ENCODE peak calls at places on chromosome 19, in four cellular contexts. One of them, this sample, is unnamed.

GRCh38 chr19:13169769-13170168 is 19.6 kb downstream of the IER2 start:
- DNase-seq in IMR-90: peak
- DNase-seq in H1: no peak
- DNase-seq in H9: no peak
- DNase-seq in this sample: no peak

GRCh38 chr19:40542197-40542859 is 34.3 kb upstream of the SHKBP1 start:
- DNase-seq in IMR-90: peak
- DNase-seq in H1: no peak
- DNase-seq in H9: no peak
- DNase-seq in this sample: no peak

GRCh38 chr19:11142528-11143171 is 12.9 kb downstream of the SPC24 start:
- DNase-seq in IMR-90: peak
- DNase-seq in H1: no peak
- DNase-seq in H9: peak
- DNase-seq in this sample: peak

GRCh38 chr19:16423891-16424290 is 47.9 kb downstream of the EPS15L1 start:
- DNase-seq in IMR-90: no peak
- DNase-seq in H9: no peak
- DNase-seq in H1: no peak
- DNase-seq in this sample: no peak

GRCh38 chr19:1019980-1020867 is 699 bp downstream of the TMEM259 start:
- DNase-seq in IMR-90: no peak
- DNase-seq in H9: no peak
- DNase-seq in H1: no peak
- DNase-seq in this sample: peak

GRCh38 chr19:3850320-3850972 is 18.4 kb downstream of the ZFR2 start:
- DNase-seq in H9: no peak
- DNase-seq in IMR-90: no peak
- DNase-seq in H1: no peak
- DNase-seq in this sample: no peak

GRCh38 chr19:18292810-18293641 is 11.6 kb upstream of the JUND start:
- DNase-seq in H9: peak
- DNase-seq in IMR-90: peak
- DNase-seq in H1: peak
- DNase-seq in this sample: peak

GRCh38 chr19:5369962-5370367 is 29.4 kb upstream of the PTPRS start:
- DNase-seq in H1: peak
- DNase-seq in H9: peak
- DNase-seq in IMR-90: no peak
- DNase-seq in this sample: peak

GRCh38 chr19:3979289-3979673 is 6.0 kb downstream of the EEF2 start:
- DNase-seq in IMR-90: no peak
- DNase-seq in H1: peak
- DNase-seq in H9: peak
- DNase-seq in this sample: no peak

GRCh38 chr19:8302734-8303133 is 5.4 kb downstream of the CD320 start:
- DNase-seq in H1: peak
- DNase-seq in IMR-90: no peak
- DNase-seq in H9: no peak
- DNase-seq in this sample: no peak

GRCh38 chr19:10815969-10816635 is 19.9 kb downstream of the TMED1 start:
- DNase-seq in H9: no peak
- DNase-seq in IMR-90: peak
- DNase-seq in H1: no peak
- DNase-seq in this sample: no peak

GRCh38 chr19:31718041-31718440 is 368.8 kb upstream of the TSHZ3 start:
- DNase-seq in H9: no peak
- DNase-seq in H1: no peak
- DNase-seq in IMR-90: no peak
- DNase-seq in this sample: no peak

GRCh38 chr19:20423381-20424207 is 142.0 kb downstream of the ZNF737 start:
- DNase-seq in IMR-90: peak
- DNase-seq in H1: peak
- DNase-seq in H9: peak
- DNase-seq in this sample: peak

GRCh38 chr19:11699931-11700794 is 38.6 kb downstream of the ZNF823 start:
- DNase-seq in IMR-90: peak
- DNase-seq in H9: no peak
- DNase-seq in H1: no peak
- DNase-seq in this sample: peak

GRCh38 chr19:5718579-5719273 is 1.2 kb downstream of the LONP1 start:
- DNase-seq in H1: no peak
- DNase-seq in H9: no peak
- DNase-seq in IMR-90: peak
- DNase-seq in this sample: peak

GRCh38 chr19:58154287-58154678 is 3.7 kb upstream of the ZNF329 start:
- DNase-seq in H1: no peak
- DNase-seq in IMR-90: peak
- DNase-seq in H9: peak
- DNase-seq in this sample: peak

GRCh38 chr19:40716031-40716654 is 543 bp downstream of the COQ8B start:
- DNase-seq in IMR-90: peak
- DNase-seq in H9: peak
- DNase-seq in H1: peak
- DNase-seq in this sample: no peak

GRCh38 chr19:1259206-1259872 is 9.8 kb upstream of the CIRBP start:
- DNase-seq in H9: peak
- DNase-seq in H1: no peak
- DNase-seq in IMR-90: peak
- DNase-seq in this sample: peak

GRCh38 chr19:56348289-56348877 is 33.7 kb upstream of the ZSCAN5A start:
- DNase-seq in H9: no peak
- DNase-seq in H1: peak
- DNase-seq in IMR-90: no peak
- DNase-seq in this sample: peak

DNA sequence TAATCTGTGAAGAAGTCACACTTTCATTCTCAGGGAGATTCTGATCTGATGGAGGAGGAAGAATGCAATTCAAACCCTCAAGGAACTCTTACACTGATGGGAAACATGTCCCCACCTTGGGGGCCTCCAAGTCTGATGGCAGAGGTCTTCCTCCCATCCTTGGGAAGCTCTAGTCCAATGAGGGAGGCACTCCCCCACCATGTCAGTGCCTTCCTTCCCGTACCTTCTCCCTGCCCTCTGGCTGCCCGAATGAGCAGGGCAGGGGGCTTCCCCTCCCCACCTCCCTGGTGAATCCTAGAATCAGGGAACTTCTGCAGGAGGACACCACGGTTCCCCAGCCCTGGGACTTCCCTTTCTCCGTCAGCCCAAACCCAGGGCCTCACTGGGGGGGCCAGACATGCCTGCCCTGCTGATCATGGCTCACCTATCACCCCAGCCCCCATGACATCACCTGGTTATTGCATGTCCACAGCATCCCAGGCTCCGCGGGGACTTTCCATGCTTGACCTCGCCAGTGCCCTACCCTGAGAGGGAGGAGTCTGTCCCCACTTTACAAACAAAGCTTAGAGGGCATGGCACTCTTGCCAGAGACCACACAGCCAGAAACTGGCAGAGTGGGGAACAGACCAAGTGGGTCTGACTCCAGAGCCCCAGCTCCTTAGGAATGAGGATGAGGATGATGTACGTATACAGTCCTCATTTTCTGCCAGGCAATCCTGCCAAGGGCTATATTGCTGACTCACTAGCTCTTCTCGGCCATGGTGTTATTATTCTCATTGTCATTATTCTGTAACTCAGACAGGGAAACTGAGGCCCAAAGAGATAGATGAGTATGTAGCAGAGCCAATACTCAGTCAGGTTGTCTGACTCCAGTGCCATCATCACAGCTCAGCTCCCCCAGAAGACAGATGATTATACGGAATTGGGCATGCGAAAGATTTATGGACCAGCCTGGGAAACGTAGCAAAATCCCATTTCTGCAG is 9.6 kb upstream of the BCL3 start:
- DNase-seq in H1: no peak
- DNase-seq in H9: no peak
- DNase-seq in IMR-90: no peak
- DNase-seq in this sample: no peak
- H2BK15ac ChIP-seq in H1: no peak
- H2BK15ac ChIP-seq in H9: no peak
- H2BK15ac ChIP-seq in IMR-90: peak
- H2BK15ac ChIP-seq in this sample: no peak

DNA sequence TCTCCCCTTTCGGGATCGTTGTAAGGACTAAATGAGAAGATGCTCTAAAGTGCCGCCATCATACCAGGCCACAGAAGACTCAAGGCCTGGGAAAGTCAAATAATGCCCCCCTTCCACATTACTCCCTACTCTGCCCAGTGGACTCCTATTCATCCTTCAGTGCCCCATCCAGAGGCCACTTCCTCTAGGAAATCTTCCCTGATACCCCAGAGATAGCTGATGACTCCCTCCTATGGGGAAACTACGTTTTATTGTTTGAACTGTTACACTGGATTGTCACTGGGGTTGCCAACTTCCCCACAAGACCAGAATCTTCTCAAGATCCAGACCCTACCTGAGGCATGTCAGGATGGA is 14.2 kb downstream of the MEIS3 start:
- DNase-seq in IMR-90: no peak
- DNase-seq in H1: no peak
- DNase-seq in H9: no peak
- DNase-seq in this sample: no peak
- H4K5ac ChIP-seq in IMR-90: no peak
- H4K5ac ChIP-seq in H1: no peak
- H4K5ac ChIP-seq in H9: no peak
- H4K5ac ChIP-seq in this sample: no peak

DNA sequence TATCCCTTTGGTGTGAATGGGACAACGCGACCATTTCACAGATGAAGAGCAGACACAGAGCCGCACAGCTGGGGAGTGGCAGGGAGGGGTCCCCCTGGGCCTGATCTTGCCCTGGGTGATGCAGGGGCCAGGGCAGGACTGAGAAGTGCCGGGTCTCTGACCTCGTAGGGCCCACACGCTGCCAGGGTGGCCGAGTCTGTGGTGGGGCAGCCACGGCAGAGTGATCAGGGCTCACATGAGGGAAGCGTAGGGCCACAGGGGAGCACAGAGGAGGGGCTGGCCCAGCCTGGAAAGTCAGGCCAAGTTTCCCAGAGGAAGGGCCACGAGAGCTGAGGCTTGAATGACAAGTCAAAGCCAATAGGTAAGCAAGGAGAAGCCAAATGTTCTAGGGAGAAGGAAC is 31.9 kb upstream of the FXYD3 start:
- DNase-seq in H1: no peak
- DNase-seq in H9: no peak
- DNase-seq in IMR-90: no peak
- DNase-seq in this sample: no peak
- H2BK15ac ChIP-seq in H1: no peak
- H2BK15ac ChIP-seq in H9: no peak
- H2BK15ac ChIP-seq in IMR-90: no peak
- H2BK15ac ChIP-seq in this sample: no peak

DNA sequence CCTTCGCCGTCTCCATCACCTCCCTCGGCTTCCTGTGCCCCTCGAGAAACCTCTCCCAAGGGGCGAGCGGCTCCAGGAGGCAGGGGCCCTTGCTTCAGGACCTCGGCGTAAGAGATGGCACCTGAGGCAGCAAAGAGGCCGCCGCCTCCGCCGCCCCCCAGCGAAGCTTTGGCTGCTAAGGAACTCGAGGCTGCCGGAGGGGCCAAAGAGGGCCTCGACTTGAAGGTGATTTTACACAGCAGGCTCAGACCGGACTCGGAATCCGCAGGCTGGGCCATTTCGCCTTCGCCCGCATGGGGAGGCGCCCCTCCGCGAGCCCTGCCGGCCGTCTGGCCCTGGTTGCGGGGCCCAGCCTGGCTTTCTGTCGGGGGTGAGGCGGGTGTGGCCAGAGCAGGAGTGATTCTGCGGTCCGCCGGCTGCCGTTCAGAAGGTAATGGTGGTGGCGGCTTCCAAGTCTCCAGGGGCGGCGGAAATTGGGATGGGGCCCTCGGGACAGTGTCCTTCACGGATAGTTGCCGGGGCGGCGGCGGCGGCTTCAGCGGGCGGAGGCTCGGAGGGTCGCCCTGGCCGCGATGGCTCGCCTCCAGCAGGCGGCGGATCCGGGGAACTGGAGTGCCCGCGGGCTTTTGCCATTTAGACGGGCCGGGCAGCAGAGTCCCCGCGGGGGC is 1.4 kb downstream of the GGN start:
- DNase-seq in H1: no peak
- DNase-seq in IMR-90: no peak
- DNase-seq in H9: no peak
- DNase-seq in this sample: no peak
- H4K5ac ChIP-seq in H1: no peak
- H4K5ac ChIP-seq in IMR-90: no peak
- H4K5ac ChIP-seq in H9: no peak
- H4K5ac ChIP-seq in this sample: no peak

GRCh38 chr19:50728084-50728737 is 5.0 kb downstream of the CLEC11A start:
- DNase-seq in IMR-90: peak
- DNase-seq in H9: peak
- DNase-seq in H1: peak
- DNase-seq in this sample: peak
- H2BK15ac ChIP-seq in IMR-90: no peak
- H2BK15ac ChIP-seq in H9: no peak
- H2BK15ac ChIP-seq in H1: no peak
- H2BK15ac ChIP-seq in this sample: no peak